ENCODE peak calls at places on chromosomes 1 and 21, in six cellular contexts. One of them, this sample, is unnamed. For H3K4me1, the result is how much of the 10 kb centered on the place peaks cover.

GRCh38 chr1:241957692-241958494 is at the start of gene BECN2:
- ATAC-seq in K562: peak
- ATAC-seq in heart right ventricle: no peak
- ATAC-seq in CD8-positive, alpha-beta T cell: no peak
- ATAC-seq in pancreas: no peak
- ATAC-seq in A549: peak
- ATAC-seq in this sample: no peak

GRCh38 chr1:11026052-11026451 is 13.6 kb downstream of the TARDBP start:
- ATAC-seq in CD8-positive, alpha-beta T cell: no peak
- ATAC-seq in K562: no peak
- ATAC-seq in A549: no peak
- ATAC-seq in heart right ventricle: no peak
- ATAC-seq in pancreas: no peak
- ATAC-seq in this sample: no peak

GRCh38 chr1:206737729-206738222 is 32.8 kb upstream of the IL19 start:
- ATAC-seq in pancreas: peak
- ATAC-seq in CD8-positive, alpha-beta T cell: peak
- ATAC-seq in K562: no peak
- ATAC-seq in A549: no peak
- ATAC-seq in heart right ventricle: peak
- ATAC-seq in this sample: no peak

GRCh38 chr21:45420623-45421041 is 15.7 kb downstream of the COL18A1 start:
- ATAC-seq in pancreas: peak
- ATAC-seq in A549: peak
- ATAC-seq in CD8-positive, alpha-beta T cell: no peak
- ATAC-seq in heart right ventricle: peak
- ATAC-seq in K562: peak
- ATAC-seq in this sample: no peak

GRCh38 chr1:86502721-86503430 is 34.1 kb downstream of the CLCA1 start:
- ATAC-seq in heart right ventricle: peak
- ATAC-seq in K562: peak
- ATAC-seq in A549: no peak
- ATAC-seq in CD8-positive, alpha-beta T cell: peak
- ATAC-seq in pancreas: peak
- ATAC-seq in this sample: no peak

GRCh38 chr1:232602622-232603021 is 27.3 kb downstream of the SIPA1L2 start:
- ATAC-seq in pancreas: no peak
- ATAC-seq in A549: peak
- ATAC-seq in heart right ventricle: no peak
- ATAC-seq in CD8-positive, alpha-beta T cell: no peak
- ATAC-seq in K562: peak
- ATAC-seq in this sample: no peak

GRCh38 chr21:26570203-26570602 is 2.9 kb downstream of the CYYR1 start:
- ATAC-seq in pancreas: no peak
- ATAC-seq in K562: no peak
- ATAC-seq in A549: no peak
- ATAC-seq in heart right ventricle: peak
- ATAC-seq in CD8-positive, alpha-beta T cell: no peak
- ATAC-seq in this sample: peak

GRCh38 chr1:180639871-180640270 is 8.0 kb downstream of the XPR1 start:
- ATAC-seq in CD8-positive, alpha-beta T cell: no peak
- ATAC-seq in K562: no peak
- ATAC-seq in A549: no peak
- ATAC-seq in pancreas: no peak
- ATAC-seq in heart right ventricle: no peak
- ATAC-seq in this sample: no peak

GRCh38 chr1:210910020-210910575 is 223.8 kb downstream of the KCNH1 start:
- ATAC-seq in heart right ventricle: no peak
- ATAC-seq in pancreas: no peak
- ATAC-seq in K562: no peak
- ATAC-seq in A549: no peak
- ATAC-seq in CD8-positive, alpha-beta T cell: no peak
- ATAC-seq in this sample: peak

GRCh38 chr1:6955357-6956154 is 170.3 kb downstream of the CAMTA1 start:
- ATAC-seq in pancreas: no peak
- ATAC-seq in heart right ventricle: no peak
- ATAC-seq in CD8-positive, alpha-beta T cell: no peak
- ATAC-seq in A549: no peak
- ATAC-seq in K562: no peak
- ATAC-seq in this sample: no peak

GRCh38 chr1:175188936-175189335 is 3.6 kb downstream of the KIAA0040 start:
- ATAC-seq in K562: peak
- ATAC-seq in CD8-positive, alpha-beta T cell: peak
- ATAC-seq in heart right ventricle: no peak
- ATAC-seq in A549: no peak
- ATAC-seq in pancreas: no peak
- ATAC-seq in this sample: no peak

GRCh38 chr1:77796695-77797405 is 17.4 kb downstream of the MIGA1 start:
- ATAC-seq in CD8-positive, alpha-beta T cell: no peak
- ATAC-seq in pancreas: no peak
- ATAC-seq in A549: no peak
- ATAC-seq in K562: peak
- ATAC-seq in heart right ventricle: no peak
- ATAC-seq in this sample: peak

GRCh38 chr1:169784102-169784501 is 10.6 kb downstream of the METTL18 start:
- ATAC-seq in pancreas: no peak
- ATAC-seq in CD8-positive, alpha-beta T cell: no peak
- ATAC-seq in A549: no peak
- ATAC-seq in heart right ventricle: no peak
- ATAC-seq in K562: no peak
- ATAC-seq in this sample: no peak

GRCh38 chr21:25579402-25580016 is 27.8 kb downstream of the MRPL39 start:
- ATAC-seq in K562: no peak
- ATAC-seq in pancreas: no peak
- ATAC-seq in A549: no peak
- ATAC-seq in CD8-positive, alpha-beta T cell: no peak
- ATAC-seq in heart right ventricle: no peak
- ATAC-seq in this sample: no peak

GRCh38 chr1:68624233-68624632 is 127.4 kb upstream of the DEPDC1 start:
- ATAC-seq in CD8-positive, alpha-beta T cell: no peak
- ATAC-seq in pancreas: no peak
- ATAC-seq in A549: peak
- ATAC-seq in K562: no peak
- ATAC-seq in heart right ventricle: peak
- ATAC-seq in this sample: no peak

GRCh38 chr1:28936528-28936927 is 22.2 kb downstream of the EPB41 start:
- ATAC-seq in CD8-positive, alpha-beta T cell: no peak
- ATAC-seq in pancreas: no peak
- ATAC-seq in heart right ventricle: no peak
- ATAC-seq in A549: no peak
- ATAC-seq in K562: no peak
- ATAC-seq in this sample: no peak

GRCh38 chr1:233045591-233045990 is 95.2 kb downstream of the NTPCR start:
- ATAC-seq in K562: no peak
- ATAC-seq in heart right ventricle: no peak
- ATAC-seq in pancreas: no peak
- ATAC-seq in CD8-positive, alpha-beta T cell: no peak
- ATAC-seq in A549: no peak
- ATAC-seq in this sample: no peak

GRCh38 chr1:155261401-155261887 is 716 bp downstream of the SCAMP3 start:
- ATAC-seq in CD8-positive, alpha-beta T cell: peak
- ATAC-seq in pancreas: peak
- ATAC-seq in A549: no peak
- ATAC-seq in K562: peak
- ATAC-seq in heart right ventricle: no peak
- ATAC-seq in this sample: no peak

GRCh38 chr1:71557138-71557537 is 476.3 kb upstream of the ZRANB2 start:
- ATAC-seq in heart right ventricle: peak
- ATAC-seq in K562: no peak
- ATAC-seq in A549: no peak
- ATAC-seq in CD8-positive, alpha-beta T cell: no peak
- ATAC-seq in pancreas: peak
- ATAC-seq in this sample: no peak

GRCh38 chr1:157819886-157820285 is at the start of gene FCRL1:
- ATAC-seq in heart right ventricle: no peak
- ATAC-seq in A549: no peak
- ATAC-seq in pancreas: no peak
- ATAC-seq in CD8-positive, alpha-beta T cell: no peak
- ATAC-seq in K562: no peak
- ATAC-seq in this sample: no peak

GRCh38 chr1:67316180-67316902 is 8.7 kb downstream of the IL12RB2 start:
- ATAC-seq in heart right ventricle: no peak
- ATAC-seq in pancreas: no peak
- ATAC-seq in A549: no peak
- ATAC-seq in CD8-positive, alpha-beta T cell: no peak
- ATAC-seq in K562: no peak
- ATAC-seq in this sample: no peak

GRCh38 chr1:112196008-112196588 is 199.9 kb upstream of the CTTNBP2NL start:
- ATAC-seq in pancreas: no peak
- ATAC-seq in K562: no peak
- ATAC-seq in heart right ventricle: peak
- ATAC-seq in A549: no peak
- ATAC-seq in CD8-positive, alpha-beta T cell: no peak
- ATAC-seq in this sample: no peak

GRCh38 chr21:44064852-44065403 is 42.3 kb upstream of the PWP2 start:
- ATAC-seq in pancreas: no peak
- ATAC-seq in heart right ventricle: no peak
- ATAC-seq in K562: no peak
- ATAC-seq in A549: no peak
- ATAC-seq in CD8-positive, alpha-beta T cell: peak
- ATAC-seq in this sample: no peak

GRCh38 chr1:53334781-53335180 is 6.9 kb upstream of the LRP8 start:
- ATAC-seq in CD8-positive, alpha-beta T cell: no peak
- ATAC-seq in heart right ventricle: no peak
- ATAC-seq in K562: no peak
- ATAC-seq in pancreas: no peak
- ATAC-seq in A549: no peak
- ATAC-seq in this sample: no peak

DNA sequence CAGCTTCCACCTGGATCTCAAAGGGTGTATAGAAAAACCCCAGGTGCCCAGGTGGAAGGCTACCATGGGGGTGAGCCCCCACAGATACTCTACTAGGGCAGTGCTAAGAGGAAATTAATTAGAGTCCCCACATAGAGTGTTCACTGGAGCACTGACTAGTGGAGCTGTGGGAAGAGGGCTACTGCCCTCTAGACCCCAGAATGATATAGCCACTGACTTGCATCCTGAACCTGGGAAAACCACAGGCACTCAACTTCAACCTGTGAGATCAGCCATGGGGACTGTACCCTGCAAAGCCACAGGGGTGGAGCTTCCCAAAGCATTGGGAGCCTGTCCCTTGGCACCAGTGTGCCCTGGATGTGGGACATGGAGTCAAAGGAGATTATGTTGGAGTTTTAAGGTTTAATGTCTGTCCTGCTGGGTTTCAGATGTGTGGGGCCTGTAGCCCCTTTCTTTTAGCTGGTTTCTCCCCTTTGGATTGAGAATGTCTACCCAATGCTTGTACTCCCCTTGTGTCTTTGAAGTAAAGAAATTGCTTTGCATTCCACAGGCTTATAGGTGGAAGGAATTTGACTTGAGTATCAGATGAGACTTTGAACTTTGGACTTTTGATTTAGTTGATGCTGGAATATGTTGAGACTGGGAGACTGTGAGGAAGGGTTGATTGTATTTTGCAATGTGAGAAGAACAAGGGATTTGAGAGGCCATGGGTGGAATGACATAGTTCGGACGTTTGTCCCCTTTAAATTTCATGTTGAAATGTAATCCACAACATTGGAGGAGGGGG is 31.8 kb upstream of the CDC14A start:
- ATAC-seq in A549: no peak
- ATAC-seq in heart right ventricle: no peak
- ATAC-seq in CD8-positive, alpha-beta T cell: no peak
- ATAC-seq in pancreas: no peak
- ATAC-seq in K562: peak
- ATAC-seq in this sample: no peak
- H3K27ac ChIP-seq in A549: no peak
- H3K27ac ChIP-seq in heart right ventricle: no peak
- H3K27ac ChIP-seq in CD8-positive, alpha-beta T cell: no peak
- H3K27ac ChIP-seq in pancreas: no peak
- H3K27ac ChIP-seq in K562: no peak
- H3K27ac ChIP-seq in this sample: no peak

DNA sequence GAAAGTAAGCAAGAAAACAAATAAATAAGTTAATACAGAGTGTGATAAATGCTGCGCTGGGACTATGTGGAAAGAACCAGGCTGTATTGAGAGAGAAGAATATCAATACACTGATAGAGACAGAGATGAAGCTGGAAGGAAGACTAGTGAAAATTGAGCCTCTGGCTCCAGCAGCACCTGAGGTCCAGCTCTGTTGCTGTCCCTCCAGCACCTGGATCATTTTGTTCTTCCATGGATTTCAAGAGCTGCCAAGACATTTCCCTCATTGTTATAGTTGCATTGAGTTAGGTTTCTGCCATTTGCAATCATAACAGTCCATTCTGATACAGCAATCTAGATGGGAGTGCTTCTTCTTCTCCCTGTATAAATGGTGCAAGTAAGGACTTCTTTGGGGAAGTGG is 242.7 kb upstream of the FGGY start:
- ATAC-seq in pancreas: no peak
- ATAC-seq in CD8-positive, alpha-beta T cell: no peak
- ATAC-seq in heart right ventricle: no peak
- ATAC-seq in A549: no peak
- ATAC-seq in K562: no peak
- ATAC-seq in this sample: no peak
- TF ChIP-seq CTCF in pancreas: no peak
- TF ChIP-seq CTCF in CD8-positive, alpha-beta T cell: no peak
- TF ChIP-seq CTCF in heart right ventricle: no peak
- TF ChIP-seq CTCF in A549: no peak
- TF ChIP-seq CTCF in K562: no peak
- TF ChIP-seq CTCF in this sample: no peak

GRCh38 chr1:26724118-26724517 is 28.3 kb downstream of the ARID1A start:
- ATAC-seq in heart right ventricle: no peak
- ATAC-seq in CD8-positive, alpha-beta T cell: no peak
- ATAC-seq in pancreas: no peak
- ATAC-seq in K562: no peak
- ATAC-seq in A549: no peak
- ATAC-seq in this sample: no peak
- H3K4me1 ChIP-seq in heart right ventricle: half or more
- H3K4me1 ChIP-seq in CD8-positive, alpha-beta T cell: half or more
- H3K4me1 ChIP-seq in pancreas: half or more
- H3K4me1 ChIP-seq in K562: under half
- H3K4me1 ChIP-seq in A549: half or more
- H3K4me1 ChIP-seq in this sample: half or more

GRCh38 chr1:41924911-41925310 is 6.2 kb upstream of the HIVEP3 start:
- ATAC-seq in pancreas: no peak
- ATAC-seq in heart right ventricle: no peak
- ATAC-seq in CD8-positive, alpha-beta T cell: no peak
- ATAC-seq in K562: no peak
- ATAC-seq in A549: no peak
- ATAC-seq in this sample: no peak
- H3K27ac ChIP-seq in pancreas: no peak
- H3K27ac ChIP-seq in heart right ventricle: no peak
- H3K27ac ChIP-seq in CD8-positive, alpha-beta T cell: no peak
- H3K27ac ChIP-seq in K562: no peak
- H3K27ac ChIP-seq in A549: no peak
- H3K27ac ChIP-seq in this sample: no peak

DNA sequence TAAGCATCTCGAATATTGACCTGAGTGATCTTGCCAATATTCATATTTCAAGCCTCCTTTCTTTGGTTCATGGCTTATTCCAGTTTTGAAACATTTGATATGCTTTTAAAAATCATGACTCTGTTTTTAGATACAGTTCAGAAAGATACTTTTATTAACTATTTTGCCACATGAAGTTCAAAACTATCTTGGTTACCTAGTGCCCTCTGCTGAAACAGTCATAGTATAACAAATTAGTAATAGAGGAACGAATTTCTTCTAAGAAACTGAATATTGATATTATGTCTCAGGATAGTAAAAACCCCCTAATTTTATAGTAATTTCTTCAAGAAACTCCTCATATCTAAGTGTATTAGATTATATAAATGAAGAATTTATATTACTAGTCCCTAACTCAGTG is 52.6 kb upstream of the RC3H1 start:
- ATAC-seq in CD8-positive, alpha-beta T cell: no peak
- ATAC-seq in heart right ventricle: no peak
- ATAC-seq in A549: no peak
- ATAC-seq in K562: peak
- ATAC-seq in pancreas: peak
- ATAC-seq in this sample: no peak
- TF ChIP-seq CTCF in CD8-positive, alpha-beta T cell: peak
- TF ChIP-seq CTCF in heart right ventricle: peak
- TF ChIP-seq CTCF in A549: peak
- TF ChIP-seq CTCF in K562: no peak
- TF ChIP-seq CTCF in pancreas: no peak
- TF ChIP-seq CTCF in this sample: peak